ENCODE peak calls at places on chromosomes 13 and 19, in ten cellular contexts. L is aorta; X is brain microvascular endothelial cell; P is CD4-positive, alpha-beta T cell; I is heart right ventricle; D is H1; V is CD8-positive, alpha-beta T cell; W is hepatocyte; A is effector memory CD4-positive, alpha-beta T cell; K is lower lobe of right lung. M is an unnamed sample.

GRCh38 chr19:41023193-41023592 is 32.1 kb downstream of the CYP2B6 start:
- DNase-seq in A (no peak), K (no peak), D (no peak), V (no peak), I (no peak), L (no peak), X (no peak), W (no peak), P (no peak), M (no peak)

GRCh38 chr19:8352134-8352827 is 9.2 kb upstream of the KANK3 start:
- DNase-seq in L (peak), I (no peak), D (no peak), V (no peak), K (no peak), P (no peak), W (no peak), X (peak), A (no peak), M (no peak)

GRCh38 chr13:101098873-101099272 is 317.4 kb downstream of the NALCN start:
- DNase-seq in L (no peak), X (peak), A (no peak), I (no peak), K (no peak), P (no peak), V (no peak), W (no peak), D (no peak), M (no peak)

GRCh38 chr19:35643255-35644205 is 2.0 kb downstream of the ETV2 start:
- DNase-seq in X (peak), P (peak), L (peak), V (peak), W (peak), D (peak), K (peak), I (peak), A (peak), M (peak)

GRCh38 chr13:50707533-50708096 is 135.9 kb downstream of the DLEU7 start:
- DNase-seq in L (no peak), I (no peak), V (no peak), W (no peak), X (no peak), D (no peak), A (no peak), K (no peak), P (no peak), M (no peak)

GRCh38 chr13:28716511-28716910 is 2.3 kb downstream of the SLC46A3 start:
- DNase-seq in D (no peak), K (no peak), A (no peak), L (no peak), P (no peak), X (peak), W (peak), V (no peak), I (peak), M (no peak)

GRCh38 chr13:38166121-38166520 is 183.5 kb upstream of the UFM1 start:
- DNase-seq in L (no peak), I (no peak), P (no peak), X (peak), W (no peak), V (no peak), A (no peak), K (no peak), D (no peak), M (no peak)

GRCh38 chr13:28744091-28744536 is 25.3 kb upstream of the SLC46A3 start:
- DNase-seq in I (peak), P (no peak), A (no peak), X (peak), K (no peak), D (peak), V (no peak), L (peak), W (no peak), M (no peak)

GRCh38 chr19:17418710-17419109 is 1.1 kb upstream of the MVB12A start:
- DNase-seq in I (no peak), X (no peak), D (no peak), L (no peak), W (no peak), K (no peak), V (no peak), A (no peak), P (no peak), M (no peak)
- H3K27ac ChIP-seq in I (no peak), X (no peak), D (no peak), L (no peak), W (peak), K (peak), V (no peak), A (no peak), P (no peak), M (no peak)

GRCh38 chr13:110381029-110381360 is 73.9 kb downstream of the COL4A2 start:
- DNase-seq in D (no peak), K (no peak), L (no peak), V (no peak), P (no peak), W (no peak), A (no peak), X (no peak), I (no peak), M (no peak)
- H3K27ac ChIP-seq in D (no peak), K (no peak), L (peak), V (no peak), P (no peak), W (peak), A (no peak), X (peak), I (no peak), M (no peak)

GRCh38 chr19:13856530-13856929 is 20.4 kb upstream of the NANOS3 start:
- DNase-seq in W (no peak), V (no peak), P (no peak), X (no peak), L (no peak), A (no peak), D (no peak), K (no peak), I (no peak), M (no peak)
- H3K27ac ChIP-seq in W (no peak), V (no peak), P (no peak), X (no peak), L (no peak), A (no peak), D (no peak), K (no peak), I (no peak), M (no peak)

GRCh38 chr19:51201712-51202111 is 23.2 kb upstream of the CD33 start:
- DNase-seq in X (no peak), I (no peak), A (no peak), L (no peak), W (no peak), V (no peak), D (no peak), K (no peak), P (no peak), M (no peak)
- H3K27ac ChIP-seq in X (no peak), I (no peak), A (no peak), L (no peak), W (no peak), V (no peak), D (no peak), K (no peak), P (no peak), M (no peak)

DNA sequence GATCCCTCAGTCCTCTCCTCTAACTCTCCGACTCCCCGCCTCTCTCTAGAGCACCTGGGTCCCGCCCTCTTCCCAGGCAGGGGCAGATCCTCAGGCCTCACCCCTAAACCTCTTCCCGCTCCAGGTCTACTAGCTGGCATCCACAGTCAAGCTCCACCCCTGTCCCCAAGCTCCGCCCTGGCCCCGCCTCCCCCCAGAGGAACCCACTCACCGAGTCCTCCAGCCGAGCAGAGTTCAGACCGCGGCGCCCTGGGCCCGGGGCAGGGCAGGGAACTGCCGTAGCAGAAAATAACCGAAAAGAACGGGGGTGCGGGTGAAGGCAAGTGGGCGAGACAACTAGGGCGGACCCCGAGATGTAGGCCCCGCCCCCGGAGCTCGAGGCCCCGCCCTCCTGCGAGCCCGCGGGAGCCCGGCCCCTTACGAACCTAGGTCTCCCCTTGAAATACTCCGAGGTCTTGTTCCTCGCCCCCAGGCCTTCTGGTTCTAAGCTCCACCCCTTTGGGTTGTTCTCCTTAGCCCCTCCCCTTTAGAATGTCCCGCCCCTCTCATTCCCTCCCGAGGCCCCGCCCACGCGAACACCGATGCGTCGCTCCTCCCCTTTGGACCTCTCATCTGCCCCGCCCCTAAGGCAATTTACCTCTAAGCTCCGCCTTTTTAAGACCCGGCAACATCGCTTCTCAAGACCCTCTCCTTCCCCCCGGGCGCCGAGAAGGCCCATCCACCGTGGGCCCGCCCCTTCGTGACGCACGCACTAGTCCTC is at the start of gene GGN:
- DNase-seq in W (peak), X (peak), L (peak), K (peak), A (peak), P (peak), I (peak), D (peak), V (peak), M (peak)
- H3K27ac ChIP-seq in W (peak), X (peak), L (peak), K (peak), A (peak), P (no peak), I (peak), D (peak), V (no peak), M (peak)

GRCh38 chr13:79512950-79513349 is 32.0 kb downstream of the NDFIP2 start:
- DNase-seq in D (no peak), P (no peak), I (no peak), A (no peak), X (no peak), V (no peak), L (no peak), K (no peak), W (no peak), M (no peak)
- H3K27ac ChIP-seq in D (no peak), P (no peak), I (no peak), A (no peak), X (no peak), V (no peak), L (no peak), K (no peak), W (no peak), M (no peak)

GRCh38 chr19:5340637-5341447 is at the start of gene PTPRS:
- DNase-seq in W (peak), P (peak), I (peak), X (peak), V (peak), D (peak), L (peak), A (peak), K (peak), M (peak)

GRCh38 chr19:5338661-5339469 is 1.7 kb downstream of the PTPRS start:
- DNase-seq in K (no peak), A (no peak), P (no peak), D (no peak), I (no peak), W (peak), X (no peak), L (no peak), V (no peak), M (no peak)

GRCh38 chr19:5339470-5339949 is 1.1 kb downstream of the PTPRS start:
- DNase-seq in V (peak), A (no peak), I (no peak), P (no peak), K (no peak), W (no peak), L (no peak), D (no peak), X (no peak), M (no peak)

GRCh38 chr19:5341448-5341820 is 822 bp upstream of the PTPRS start:
- DNase-seq in K (no peak), W (no peak), D (no peak), A (no peak), I (no peak), P (no peak), V (no peak), L (no peak), X (no peak), M (no peak)

DNA sequence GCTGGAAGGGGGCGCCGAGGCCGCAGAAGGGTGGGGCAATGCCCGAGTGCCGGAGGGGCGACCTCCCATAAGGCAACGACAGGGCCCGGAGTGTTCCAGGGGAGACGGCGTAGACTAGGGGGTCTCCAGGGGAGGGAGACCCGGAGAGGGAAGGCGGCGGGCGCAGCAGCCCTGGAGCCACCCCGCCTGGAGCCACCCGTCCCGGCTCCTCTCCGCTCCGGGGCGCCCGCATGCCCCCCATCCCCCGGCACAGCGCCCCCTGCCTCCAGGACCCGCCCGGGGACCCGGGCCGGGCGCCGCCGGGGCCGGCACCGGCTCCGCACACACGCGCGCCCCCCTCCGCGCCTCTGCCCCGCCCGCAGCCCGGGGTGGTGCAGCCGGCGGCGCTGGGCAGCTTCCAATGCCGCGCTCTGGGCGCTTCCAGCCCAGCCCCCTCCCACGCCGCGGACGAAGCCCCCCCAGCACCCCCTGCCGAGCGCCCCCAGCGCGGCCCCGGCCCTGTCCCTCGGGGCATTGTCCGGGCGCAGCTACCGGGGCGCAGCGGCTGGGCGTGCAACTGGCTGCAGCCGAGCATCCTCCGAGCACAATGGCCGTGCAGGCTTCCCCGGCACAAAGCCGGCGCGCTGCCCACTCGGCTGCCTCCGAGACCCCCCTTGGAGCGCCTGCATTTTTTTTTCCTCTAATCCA is 519 bp downstream of the PTPRS start:
- DNase-seq in L (no peak), I (no peak), D (no peak), P (no peak), K (no peak), W (peak), V (peak), A (no peak), X (no peak), M (no peak)
- H3K27ac ChIP-seq in L (no peak), I (no peak), D (peak), P (no peak), K (no peak), W (peak), V (no peak), A (no peak), X (peak), M (no peak)

GRCh38 chr19:6478815-6479214 is 2.8 kb downstream of the DENND1C start:
- DNase-seq in V (no peak), L (no peak), W (no peak), K (no peak), I (no peak), X (no peak), A (no peak), P (no peak), D (no peak), M (no peak)

GRCh38 chr19:6481541-6482342 is at the start of gene DENND1C:
- DNase-seq in I (no peak), P (peak), X (no peak), D (peak), A (peak), L (peak), V (peak), K (peak), W (peak), M (no peak)

GRCh38 chr19:6479836-6480398 is 1.7 kb downstream of the DENND1C start:
- DNase-seq in I (no peak), X (no peak), K (no peak), P (no peak), D (no peak), A (no peak), W (no peak), V (no peak), L (no peak), M (no peak)

GRCh38 chr19:6482343-6482686 is 728 bp upstream of the DENND1C start:
- DNase-seq in X (no peak), P (no peak), A (no peak), W (no peak), V (no peak), D (no peak), L (no peak), K (no peak), I (no peak), M (no peak)

DNA sequence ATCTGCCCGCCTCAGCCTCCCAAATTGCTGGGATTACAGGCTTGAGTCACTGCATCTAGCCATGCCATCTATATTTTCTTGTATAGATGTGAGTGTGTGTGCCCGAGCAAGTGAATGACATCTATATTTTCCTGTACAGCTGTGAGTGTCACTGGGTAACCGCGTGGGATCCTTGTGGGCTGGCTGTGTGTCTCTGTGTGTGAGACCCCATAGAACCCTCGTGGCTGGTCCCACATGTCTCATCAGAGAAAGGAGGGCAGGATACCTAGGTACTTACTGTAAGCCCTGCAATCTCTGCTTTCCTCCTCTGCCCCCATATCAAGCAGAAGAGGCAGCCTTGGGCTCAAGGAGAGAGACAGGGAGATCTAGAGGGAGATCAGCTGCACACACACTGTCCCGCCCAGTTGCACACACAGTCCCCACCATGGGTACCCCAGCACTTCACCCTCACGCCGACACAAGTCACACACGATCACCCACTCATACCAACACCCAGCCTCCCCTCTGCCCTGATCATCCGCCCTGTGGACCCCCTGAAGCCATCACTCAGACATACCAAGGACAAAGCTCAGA is 658 bp downstream of the DENND1C start:
- DNase-seq in L (no peak), I (no peak), V (peak), K (no peak), X (no peak), P (no peak), A (no peak), D (no peak), W (no peak), M (no peak)
- H3K27ac ChIP-seq in L (no peak), I (no peak), V (peak), K (peak), X (no peak), P (peak), A (peak), D (no peak), W (no peak), M (no peak)

GRCh38 chr13:23656637-23657036 is 86.4 kb downstream of the TNFRSF19 start:
- DNase-seq in A (no peak), V (no peak), P (no peak), D (no peak), W (no peak), X (peak), K (no peak), L (no peak), I (peak), M (no peak)
- H3K27ac ChIP-seq in A (no peak), V (no peak), P (no peak), D (no peak), W (no peak), X (peak), K (no peak), L (no peak), I (peak), M (no peak)